ENCODE peak calls at places on chromosome 16, in five cellular contexts. B is dorsolateral prefrontal cortex, J is GM12865, X is left ventricle myocardium inferior, V is WERI-Rb-1. C is an unnamed sample.

GRCh38 chr16:76277099-76278030 is at the start of gene CNTNAP4:
- DNase-seq in B (peak), V (peak), X (no peak), J (no peak), C (no peak)

GRCh38 chr16:88638323-88639230 is at the start of gene IL17C:
- DNase-seq in V (no peak), J (no peak), B (no peak), X (no peak), C (no peak)

GRCh38 chr16:12255919-12256665 is 279.6 kb downstream of the SNX29 start:
- DNase-seq in J (peak), B (no peak), X (no peak), V (no peak), C (peak)

GRCh38 chr16:47143329-47143676 is 442 bp downstream of the NETO2 start:
- DNase-seq in B (peak), V (peak), J (peak), X (peak), C (peak)

GRCh38 chr16:12089492-12090161 is 113.1 kb downstream of the SNX29 start:
- DNase-seq in J (no peak), B (peak), V (no peak), X (peak), C (peak)

GRCh38 chr16:58299757-58300349 is 5.0 kb upstream of the PRSS54 start:
- DNase-seq in V (peak), B (no peak), J (peak), X (no peak), C (peak)

GRCh38 chr16:53515259-53515658 is 12.2 kb upstream of the AKTIP start:
- DNase-seq in V (no peak), J (no peak), X (no peak), B (no peak), C (no peak)

GRCh38 chr16:85350973-85351372 is 238.7 kb upstream of the CIBAR2 start:
- DNase-seq in X (peak), B (peak), J (no peak), V (no peak), C (peak)

GRCh38 chr16:28320023-28320561 is 27.8 kb downstream of the SBK1 start:
- DNase-seq in V (no peak), X (no peak), J (no peak), B (no peak), C (no peak)

GRCh38 chr16:23072769-23073549 is 76.3 kb downstream of the USP31 start:
- DNase-seq in V (no peak), J (no peak), X (no peak), B (no peak), C (peak)

GRCh38 chr16:80806957-80807356 is 2.6 kb upstream of the CDYL2 start:
- DNase-seq in V (no peak), B (no peak), X (no peak), J (peak), C (peak)

GRCh38 chr16:56389554-56389953 is 35.8 kb downstream of the AMFR start:
- DNase-seq in B (no peak), J (no peak), V (no peak), X (no peak), C (peak)

GRCh38 chr16:8863594-8864424 is 5.0 kb downstream of the CARHSP1 start:
- DNase-seq in V (no peak), B (peak), J (no peak), X (peak), C (no peak)

GRCh38 chr16:8989099-8989878 is 25.6 kb upstream of the USP7 start:
- DNase-seq in J (no peak), B (no peak), X (no peak), V (no peak), C (no peak)

GRCh38 chr16:57373117-57373947 is 1.0 kb downstream of the CX3CL1 start:
- DNase-seq in X (no peak), B (no peak), J (no peak), V (no peak), C (no peak)

GRCh38 chr16:12257926-12258561 is 281.5 kb downstream of the SNX29 start:
- DNase-seq in V (peak), J (no peak), B (no peak), X (no peak), C (no peak)

GRCh38 chr16:48123104-48123788 is 32.5 kb downstream of the ABCC12 start:
- DNase-seq in V (no peak), B (no peak), J (peak), X (no peak), C (peak)

GRCh38 chr16:78228704-78229103 is 129.2 kb downstream of the WWOX start:
- DNase-seq in X (no peak), J (no peak), B (no peak), V (no peak), C (no peak)

GRCh38 chr16:12503201-12503600 is 300.5 kb downstream of the CPPED1 start:
- DNase-seq in B (peak), J (no peak), X (no peak), V (no peak), C (no peak)

GRCh38 chr16:797120-797420 is 3.5 kb downstream of the GNG13 start:
- DNase-seq in V (peak), X (no peak), B (no peak), J (peak), C (no peak)

GRCh38 chr16:66529475-66529874 is 20.4 kb downstream of the TK2 start:
- DNase-seq in B (no peak), J (no peak), V (no peak), X (no peak), C (no peak)

GRCh38 chr16:73202176-73202729 is 154.3 kb upstream of the ZFHX3 start:
- DNase-seq in B (no peak), X (no peak), V (no peak), J (no peak), C (peak)

GRCh38 chr16:90026135-90026534 is 6.9 kb upstream of the DBNDD1 start:
- DNase-seq in V (no peak), J (no peak), X (no peak), B (no peak), C (no peak)

GRCh38 chr16:71919033-71919432 is 23.7 kb downstream of the IST1 start:
- DNase-seq in J (peak), V (no peak), X (no peak), B (no peak), C (no peak)

GRCh38 chr16:64540449-64540848 is 581.4 kb downstream of the CDH11 start:
- DNase-seq in V (no peak), J (no peak), B (no peak), X (no peak), C (peak)

GRCh38 chr16:57102888-57103879 is 10.8 kb downstream of the CPNE2 start:
- DNase-seq in X (no peak), J (no peak), B (no peak), V (no peak), C (no peak)

GRCh38 chr16:81939164-81940067 is 71.9 kb downstream of the SDR42E1 start:
- DNase-seq in B (no peak), J (no peak), V (peak), X (no peak), C (no peak)

GRCh38 chr16:88784856-88785105 is 239 bp downstream of the PIEZO1 start:
- DNase-seq in J (no peak), B (no peak), V (no peak), X (no peak), C (no peak)

GRCh38 chr16:81480856-81481821 is 36.5 kb downstream of the CMIP start:
- DNase-seq in J (peak), B (no peak), V (no peak), X (no peak), C (peak)

GRCh38 chr16:66115373-66115772 is 251.1 kb upstream of the CDH5 start:
- DNase-seq in V (peak), B (no peak), X (no peak), J (peak), C (no peak)

GRCh38 chr16:77782694-77783093 is 5.7 kb upstream of the VAT1L start:
- DNase-seq in V (peak), B (no peak), J (no peak), X (no peak), C (peak)

GRCh38 chr16:14129502-14129901 is 58.4 kb downstream of the MRTFB start:
- DNase-seq in B (no peak), V (no peak), J (no peak), X (no peak), C (no peak)

GRCh38 chr16:14131774-14132695 is 60.9 kb downstream of the MRTFB start:
- DNase-seq in V (no peak), B (no peak), X (no peak), J (no peak), C (no peak)

GRCh38 chr16:14125708-14126107 is 54.6 kb downstream of the MRTFB start:
- DNase-seq in X (no peak), B (no peak), V (no peak), J (no peak), C (no peak)

GRCh38 chr16:14125030-14125681 is 54.0 kb downstream of the MRTFB start:
- DNase-seq in J (no peak), B (no peak), V (no peak), X (no peak), C (no peak)

GRCh38 chr16:14128097-14128496 is 57.0 kb downstream of the MRTFB start:
- DNase-seq in J (no peak), B (no peak), X (no peak), V (no peak), C (no peak)
- TF ChIP-seq CTCF in J (no peak), B (no peak), X (no peak), V (no peak), C (no peak)

DNA sequence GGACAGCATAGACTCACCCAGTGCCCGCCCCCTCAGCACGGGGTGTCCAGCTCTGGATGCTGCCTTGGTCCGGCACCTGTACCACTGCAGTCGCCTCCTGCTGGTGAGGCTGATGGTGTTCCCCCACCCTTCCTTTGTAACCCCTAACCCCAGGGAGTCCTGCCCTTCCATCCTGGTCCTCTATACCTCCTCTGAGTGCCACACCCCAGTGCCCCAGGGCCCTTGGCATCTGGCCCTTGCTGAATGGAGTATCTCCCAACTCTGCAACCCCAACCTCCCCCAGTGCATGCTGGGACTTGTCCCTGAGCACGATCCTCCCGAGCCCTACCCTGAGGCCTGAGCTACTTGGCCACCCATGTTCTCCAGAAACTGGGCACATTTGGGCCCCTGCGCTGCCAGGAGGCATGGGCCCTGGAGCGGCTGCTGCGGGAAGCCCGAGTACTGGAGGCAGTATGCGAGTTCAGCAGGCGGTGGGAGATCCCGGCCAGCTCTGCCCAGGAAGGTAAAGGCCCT is 15.8 kb downstream of the RIPOR1 start:
- DNase-seq in V (no peak), X (no peak), J (no peak), B (no peak), C (peak)
- TF ChIP-seq CTCF in V (peak), X (no peak), J (peak), B (no peak), C (no peak)

GRCh38 chr16:62208934-62209333 is 172.7 kb upstream of the CDH8 start:
- DNase-seq in V (no peak), X (no peak), B (no peak), J (no peak), C (no peak)

GRCh38 chr16:62201911-62202310 is 165.7 kb upstream of the CDH8 start:
- DNase-seq in X (no peak), J (peak), B (no peak), V (no peak), C (no peak)

GRCh38 chr16:62205459-62205858 is 169.2 kb upstream of the CDH8 start:
- DNase-seq in J (no peak), B (no peak), V (no peak), X (no peak), C (no peak)
- TF ChIP-seq CTCF in J (no peak), B (no peak), V (no peak), X (no peak), C (no peak)

GRCh38 chr16:3095869-3096268 is 3.2 kb downstream of the ZSCAN10 start:
- DNase-seq in B (no peak), V (no peak), J (peak), X (no peak), C (peak)

GRCh38 chr16:3097266-3097665 is 1.8 kb downstream of the ZSCAN10 start:
- DNase-seq in V (no peak), J (no peak), X (no peak), B (no peak), C (no peak)

GRCh38 chr16:3096362-3096761 is 2.7 kb downstream of the ZSCAN10 start:
- DNase-seq in B (no peak), J (no peak), X (no peak), V (no peak), C (no peak)

GRCh38 chr16:3092501-3092991 is 6.5 kb downstream of the ZSCAN10 start:
- DNase-seq in B (no peak), X (no peak), J (no peak), V (peak), C (no peak)

GRCh38 chr16:3094289-3095027 is 4.6 kb downstream of the ZSCAN10 start:
- DNase-seq in B (no peak), J (peak), X (no peak), V (peak), C (peak)
- TF ChIP-seq CTCF in B (peak), J (peak), X (peak), V (peak), C (peak)

DNA sequence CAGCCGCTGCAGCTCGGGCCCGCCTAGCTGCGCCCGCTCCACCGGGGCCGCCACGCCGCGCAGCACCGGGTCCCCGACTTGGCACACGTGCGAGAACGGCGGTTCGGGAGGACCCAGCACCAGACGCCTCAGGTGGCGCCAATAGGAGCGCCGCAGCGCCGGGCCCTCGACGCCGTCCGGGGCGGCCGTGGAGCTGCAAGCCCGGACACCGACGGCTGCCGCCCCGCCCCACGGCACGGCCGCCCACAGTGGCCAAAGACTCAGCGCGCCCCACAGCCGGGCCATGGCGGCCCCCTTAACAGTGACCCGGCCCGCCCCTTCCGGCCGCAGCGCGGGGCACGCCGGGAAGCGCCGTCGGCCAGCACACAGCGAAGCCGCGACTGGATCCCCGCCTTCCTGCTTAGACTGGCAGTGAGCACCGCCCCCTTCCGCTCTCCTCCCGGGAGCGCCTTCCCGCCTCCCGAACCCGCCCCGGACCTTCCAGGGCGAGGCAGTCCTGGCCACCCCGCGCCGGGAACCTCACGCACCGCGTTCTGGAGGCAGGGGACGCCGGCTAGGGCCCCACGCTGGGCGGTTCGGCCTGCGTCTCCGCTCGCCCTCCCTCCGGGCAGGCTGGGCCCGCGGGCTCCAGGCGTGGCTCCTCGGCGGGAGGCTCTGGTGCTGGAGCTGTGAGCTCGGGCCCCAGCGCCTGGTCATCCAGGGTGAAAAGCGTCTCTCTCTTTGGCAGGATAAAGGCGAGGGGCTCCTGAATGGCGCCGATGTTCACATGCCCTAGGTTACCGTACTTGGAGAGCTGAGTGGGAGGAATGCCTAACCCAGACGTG is at the start of gene PDF:
- DNase-seq in B (peak), J (peak), X (peak), V (peak), C (peak)
- TF ChIP-seq CTCF in B (peak), J (no peak), X (no peak), V (no peak), C (no peak)

GRCh38 chr16:3022208-3022696 is 1.5 kb downstream of the HCFC1R1 start:
- DNase-seq in B (peak), X (peak), J (no peak), V (peak), C (peak)

GRCh38 chr16:3020604-3021448 is 658 bp downstream of the TNFRSF12A start:
- DNase-seq in B (peak), X (peak), J (peak), V (no peak), C (peak)

GRCh38 chr16:3022697-3023414 is 886 bp downstream of the HCFC1R1 start:
- DNase-seq in B (no peak), X (no peak), J (peak), V (no peak), C (peak)

GRCh38 chr16:3020247-3020603 is at the start of gene TNFRSF12A:
- DNase-seq in V (peak), B (peak), J (peak), X (peak), C (peak)

GRCh38 chr16:3021449-3022207 is 1.5 kb downstream of the TNFRSF12A start:
- DNase-seq in B (peak), V (peak), J (peak), X (peak), C (peak)
- TF ChIP-seq CTCF in B (no peak), V (peak), J (peak), X (peak), C (peak)

GRCh38 chr16:4847774-4848587 is 700 bp downstream of the UBN1 start:
- DNase-seq in X (peak), J (no peak), B (peak), V (no peak), C (peak)
- TF ChIP-seq CTCF in X (no peak), J (no peak), B (no peak), V (no peak), C (no peak)

GRCh38 chr16:19754644-19755036 is 36.6 kb downstream of the IQCK start:
- DNase-seq in B (no peak), V (no peak), J (no peak), X (no peak), C (no peak)
- TF ChIP-seq CTCF in B (no peak), V (no peak), J (no peak), X (no peak), C (no peak)

GRCh38 chr16:68453816-68454215 is 5.5 kb upstream of the SMPD3 start:
- DNase-seq in J (no peak), X (no peak), V (no peak), B (no peak), C (no peak)

GRCh38 chr16:68458551-68458950 is 10.2 kb upstream of the SMPD3 start:
- DNase-seq in V (no peak), X (no peak), J (no peak), B (no peak), C (no peak)

GRCh38 chr16:68452176-68452575 is 3.9 kb upstream of the SMPD3 start:
- DNase-seq in J (no peak), B (no peak), X (no peak), V (no peak), C (no peak)

GRCh38 chr16:68458101-68458500 is 9.8 kb upstream of the SMPD3 start:
- DNase-seq in B (no peak), J (no peak), X (no peak), V (no peak), C (no peak)

DNA sequence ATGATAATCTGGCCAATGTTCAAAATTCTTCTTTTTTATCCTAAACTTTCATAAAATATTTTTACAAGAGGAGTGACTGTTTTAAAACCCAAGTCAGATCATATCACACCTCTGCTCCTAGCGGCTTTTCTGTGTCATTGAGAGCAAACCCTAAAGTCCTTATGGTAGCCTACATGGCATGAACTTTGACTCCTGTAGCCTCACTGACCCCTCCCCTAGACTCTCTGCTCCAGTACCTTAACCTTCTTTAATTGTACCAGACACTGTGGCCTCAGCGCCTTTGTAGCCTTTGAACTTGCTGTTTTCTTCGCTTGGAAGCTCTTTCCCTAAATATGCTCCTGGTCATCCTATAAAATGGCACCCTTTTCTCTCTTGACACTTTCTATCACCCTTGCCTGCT is 7.3 kb upstream of the SMPD3 start:
- DNase-seq in J (no peak), V (no peak), X (no peak), B (no peak), C (no peak)
- TF ChIP-seq CTCF in J (no peak), V (no peak), X (no peak), B (no peak), C (no peak)

GRCh38 chr16:30355144-30355953 is at the start of gene CD2BP2:
- DNase-seq in J (peak), B (peak), V (peak), X (peak), C (peak)
- TF ChIP-seq CTCF in J (no peak), B (no peak), V (no peak), X (no peak), C (no peak)

C was measured in MCF 10A.